ENCODE peak calls at places on chromosomes 2 and 18, in nine cellular contexts. O is foreskin fibroblast; L is lower lobe of right lung; N is HS-5; Q is iPS-NIHi11; J is GDM1; Y is activated naive CD4-positive, alpha-beta T cell treated with anti-CD3 and anti-CD28 coated beads for 36 hours; R is fibroblast of the conjunctiva; G is HFF-Myc. K is an unnamed sample.

GRCh38 chr2:239954166-239955085 is 70.7 kb downstream of the NDUFA10 start:
- DNase-seq in N (no peak), R (no peak), G (no peak), Y (no peak), J (no peak), O (peak; percentile 14), L (peak; percentile 38), Q (no peak), K (no peak)

GRCh38 chr18:30889582-30890301 is 152.8 kb downstream of the DSC3 start:
- DNase-seq in J (no peak), N (peak; percentile 5), Q (peak; percentile 35), G (no peak), R (no peak), Y (no peak), O (no peak), L (no peak), K (no peak)

GRCh38 chr2:217622205-217622621 is 380.6 kb downstream of the TNS1 start:
- DNase-seq in G (peak; percentile 40), J (no peak), O (no peak), Q (peak; percentile 52), Y (no peak), R (no peak), N (no peak), L (no peak), K (peak; percentile 72)

GRCh38 chr18:63883617-63884016 is 3.9 kb upstream of the SERPINB2 start:
- DNase-seq in Q (no peak), O (no peak), J (no peak), L (no peak), N (no peak), G (no peak), Y (no peak), R (no peak), K (no peak)

GRCh38 chr2:124810132-124810531 is 785.0 kb downstream of the CNTNAP5 start:
- DNase-seq in Y (no peak), J (no peak), Q (peak; percentile 37), R (no peak), N (no peak), O (no peak), G (no peak), L (no peak), K (no peak)

GRCh38 chr2:236662231-236663160 is 92.9 kb downstream of the ACKR3 start:
- DNase-seq in O (no peak), J (no peak), Y (no peak), N (no peak), G (no peak), Q (no peak), R (no peak), L (no peak), K (no peak)

GRCh38 chr2:224520064-224520463 is 65.1 kb downstream of the CUL3 start:
- DNase-seq in Y (peak; percentile 64), J (no peak), Q (no peak), G (peak; percentile 42), O (peak; percentile 54), L (no peak), R (peak; percentile 45), N (peak; percentile 41), K (no peak)

GRCh38 chr2:132916219-132916618 is 246.2 kb upstream of the LYPD1 start:
- DNase-seq in Q (no peak), J (no peak), N (no peak), L (no peak), R (no peak), O (no peak), G (no peak), Y (no peak), K (no peak)

GRCh38 chr2:165847001-165847400 is 53.0 kb upstream of the GALNT3 start:
- DNase-seq in O (no peak), Y (no peak), G (no peak), L (no peak), Q (peak; percentile 31), N (no peak), J (no peak), R (no peak), K (no peak)

GRCh38 chr2:85419009-85419711 is 646 bp downstream of the SH2D6 start:
- DNase-seq in O (no peak), G (no peak), Q (no peak), Y (no peak), R (no peak), L (no peak), N (no peak), J (no peak), K (no peak)

GRCh38 chr18:6058941-6059340 is 163.6 kb upstream of the TMEM200C start:
- DNase-seq in R (no peak), Y (no peak), L (no peak), J (no peak), N (no peak), O (peak; percentile 15), G (no peak), Q (peak; percentile 21), K (no peak)

GRCh38 chr2:59737313-59737712 is 816.1 kb downstream of the BCL11A start:
- DNase-seq in J (no peak), N (no peak), R (no peak), Y (no peak), G (no peak), Q (no peak), L (no peak), O (no peak), K (no peak)

GRCh38 chr2:225763711-225764110 is 364.2 kb downstream of the NYAP2 start:
- DNase-seq in J (no peak), Y (no peak), Q (no peak), G (no peak), R (no peak), L (no peak), O (no peak), N (no peak), K (no peak)

GRCh38 chr2:171411791-171412483 is 21.9 kb downstream of the METTL8 start:
- DNase-seq in L (no peak), O (no peak), Q (no peak), Y (no peak), G (no peak), N (no peak), R (no peak), J (no peak), K (no peak)